ENCODE peak calls at places on chromosomes 13 and 19, in eight cellular contexts. P, Y, B, C, G, S, I and E are unnamed samples. For H3K4me1 and H3K27me3, the result is how much of the 10 kb centered on the place peaks cover.

GRCh38 chr13:102267191-102267590 is 134.7 kb downstream of the FGF14 start:
- DNase-seq in P (no peak), Y (peak), B (no peak), C (no peak), G (no peak), S (no peak), I (no peak), E (no peak)

GRCh38 chr19:19259741-19260140 is 13.4 kb downstream of the TM6SF2 start:
- DNase-seq in P (peak), Y (peak), B (no peak), C (no peak), G (no peak), S (peak), I (no peak), E (no peak)

GRCh38 chr13:79775830-79776229 is 294.9 kb downstream of the NDFIP2 start:
- DNase-seq in P (no peak), Y (peak), B (no peak), C (peak), G (no peak), S (peak), I (peak), E (no peak)

GRCh38 chr19:53158119-53158656 is 665 bp downstream of the ZNF347 start:
- DNase-seq in P (peak), Y (peak), B (peak), C (peak), G (peak), S (no peak), I (no peak), E (peak)

GRCh38 chr19:17455711-17456123 is 5.0 kb downstream of the NXNL1 start:
- DNase-seq in P (peak), Y (no peak), B (no peak), C (no peak), G (no peak), S (no peak), I (no peak), E (no peak)

GRCh38 chr19:46626441-46626840 is 1.6 kb upstream of the PTGIR start:
- DNase-seq in P (peak), Y (no peak), B (no peak), C (no peak), G (no peak), S (no peak), I (no peak), E (no peak)

GRCh38 chr19:6509118-6509971 is 7.2 kb upstream of the TUBB4A start:
- DNase-seq in P (no peak), Y (no peak), B (no peak), C (peak), G (peak), S (peak), I (no peak), E (no peak)

GRCh38 chr19:14661372-14661924 is 13.2 kb downstream of the ADGRE3 start:
- DNase-seq in P (no peak), Y (no peak), B (no peak), C (no peak), G (peak), S (no peak), I (no peak), E (no peak)

GRCh38 chr19:3507371-3508120 is 1.4 kb downstream of the FZR1 start:
- DNase-seq in P (no peak), Y (no peak), B (peak), C (peak), G (peak), S (peak), I (no peak), E (peak)

GRCh38 chr19:49338691-49339363 is 3.6 kb downstream of the CD37 start:
- DNase-seq in P (peak), Y (no peak), B (peak), C (peak), G (peak), S (no peak), I (no peak), E (peak)

GRCh38 chr13:99215466-99215865 is 14.8 kb downstream of the UBAC2 start:
- DNase-seq in P (peak), Y (no peak), B (no peak), C (no peak), G (peak), S (no peak), I (no peak), E (no peak)

GRCh38 chr19:19471682-19472081 is 43.7 kb downstream of the TSSK6 start:
- DNase-seq in P (peak), Y (no peak), B (no peak), C (no peak), G (no peak), S (no peak), I (no peak), E (no peak)

GRCh38 chr19:4556574-4557185 is 2.8 kb downstream of the SEMA6B start:
- DNase-seq in P (peak), Y (no peak), B (no peak), C (no peak), G (no peak), S (no peak), I (no peak), E (no peak)

GRCh38 chr13:44232729-44233128 is 140.9 kb upstream of the SERP2 start:
- DNase-seq in P (no peak), Y (no peak), B (no peak), C (no peak), G (no peak), S (no peak), I (no peak), E (no peak)

GRCh38 chr19:49019242-49019932 is 2.5 kb upstream of the LHB start:
- DNase-seq in P (peak), Y (peak), B (peak), C (peak), G (peak), S (peak), I (peak), E (peak)

GRCh38 chr19:1923319-1923718 is 17.7 kb upstream of the CSNK1G2 start:
- DNase-seq in P (no peak), Y (no peak), B (no peak), C (no peak), G (no peak), S (no peak), I (no peak), E (no peak)

GRCh38 chr19:710767-711166 is 2.0 kb downstream of the PALM start:
- DNase-seq in P (no peak), Y (no peak), B (no peak), C (no peak), G (no peak), S (no peak), I (no peak), E (no peak)

GRCh38 chr13:53042897-53043296 is 14.3 kb downstream of the OLFM4 start:
- DNase-seq in P (no peak), Y (no peak), B (no peak), C (no peak), G (no peak), S (no peak), I (no peak), E (no peak)

GRCh38 chr19:38869836-38870607 is 8.1 kb downstream of the RINL start:
- DNase-seq in P (peak), Y (peak), B (peak), C (peak), G (peak), S (no peak), I (peak), E (peak)

GRCh38 chr19:45370410-45371204 is at the start of gene ERCC2:
- DNase-seq in P (peak), Y (peak), B (peak), C (peak), G (peak), S (peak), I (peak), E (peak)

GRCh38 chr19:661427-662196 is 1.4 kb downstream of the RNF126 start:
- DNase-seq in P (no peak), Y (no peak), B (no peak), C (no peak), G (peak), S (no peak), I (no peak), E (no peak)

GRCh38 chr13:51065372-51066090 is 45.5 kb downstream of the C13orf42 start:
- DNase-seq in P (no peak), Y (no peak), B (no peak), C (no peak), G (no peak), S (no peak), I (no peak), E (no peak)

DNA sequence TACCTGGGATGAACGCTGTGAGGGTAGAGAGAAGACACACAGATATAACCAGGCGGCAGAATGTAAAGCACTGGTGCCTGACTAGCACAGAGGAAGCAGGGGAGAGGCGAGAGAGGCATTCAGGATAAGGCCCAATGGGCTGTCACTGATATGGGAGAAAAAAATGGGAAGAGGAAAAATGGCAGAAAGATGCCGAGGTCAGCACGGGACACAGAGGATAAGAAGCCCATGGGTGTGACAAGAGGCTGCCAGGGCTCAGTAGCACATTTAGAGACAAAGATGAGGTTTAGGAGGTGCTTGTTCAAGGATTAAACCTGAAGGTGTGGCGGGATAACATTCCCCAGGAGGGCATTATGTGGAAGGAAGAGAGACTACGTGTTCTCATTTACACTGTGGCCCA is 5.6 kb downstream of the SMG9 start:
- DNase-seq in P (no peak), Y (no peak), B (no peak), C (no peak), G (no peak), S (no peak), I (no peak), E (no peak)
- TF ChIP-seq POLR2A in P (no peak), Y (no peak), B (no peak), C (no peak), G (no peak), S (no peak), I (no peak), E (no peak)

DNA sequence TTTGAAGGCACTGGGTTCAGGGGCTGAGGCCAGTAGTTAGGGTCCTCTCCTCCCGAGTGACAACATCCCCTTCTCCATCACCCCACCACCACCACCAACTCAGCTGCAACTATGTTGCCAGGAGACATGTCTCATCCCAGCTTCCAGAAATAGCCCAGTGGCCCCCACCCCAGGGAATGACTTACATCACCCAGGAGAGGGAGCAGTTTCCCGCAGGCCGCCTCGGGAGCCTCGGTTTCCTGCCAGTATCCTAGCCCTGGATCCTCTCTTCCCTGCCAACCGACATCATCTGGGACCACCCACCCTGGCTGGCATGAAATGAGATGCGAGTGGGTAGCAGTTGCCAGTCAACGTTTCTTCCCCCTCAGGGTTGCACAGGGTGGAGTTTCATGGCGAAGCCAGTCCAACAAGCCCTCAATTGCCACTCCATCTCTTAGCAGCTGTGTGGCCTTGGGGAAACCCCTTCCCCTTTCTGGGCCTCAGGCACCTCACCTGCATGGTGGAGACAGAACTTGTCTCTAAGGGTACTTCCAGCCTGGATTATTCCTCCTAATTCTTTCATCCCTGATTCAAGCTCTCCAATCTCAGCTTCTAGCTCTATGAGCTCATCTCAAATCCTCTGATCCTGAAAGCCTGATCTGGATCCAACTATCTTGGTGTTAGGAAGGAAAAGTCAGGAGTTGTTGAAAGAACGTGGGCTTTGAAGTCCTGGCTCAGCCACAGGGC is 3.9 kb upstream of the GSK3A start:
- DNase-seq in P (peak), Y (peak), B (peak), C (peak), G (peak), S (no peak), I (peak), E (no peak)
- H3K4me1 ChIP-seq in P (under half), Y (under half), B (under half), C (under half), G (half or more), S (half or more), I (under half), E (under half)

GRCh38 chr13:113906566-113906965 is 42.7 kb upstream of the GAS6 start:
- DNase-seq in P (no peak), Y (no peak), B (no peak), C (peak), G (peak), S (no peak), I (no peak), E (no peak)
- H3K27me3 ChIP-seq in P (under half), Y (under half), B (under half), C (under half), G (under half), S (under half), I (under half), E (under half)

GRCh38 chr13:57638147-57638890 is 6.8 kb downstream of the PCDH17 start:
- DNase-seq in P (no peak), Y (no peak), B (no peak), C (no peak), G (no peak), S (no peak), I (no peak), E (no peak)

GRCh38 chr13:57637515-57637914 is 6.0 kb downstream of the PCDH17 start:
- DNase-seq in P (no peak), Y (no peak), B (no peak), C (no peak), G (no peak), S (no peak), I (no peak), E (no peak)

GRCh38 chr13:57644106-57644505 is 12.6 kb downstream of the PCDH17 start:
- DNase-seq in P (no peak), Y (no peak), B (no peak), C (no peak), G (no peak), S (no peak), I (no peak), E (no peak)

GRCh38 chr13:57641071-57641470 is 9.5 kb downstream of the PCDH17 start:
- DNase-seq in P (no peak), Y (no peak), B (no peak), C (no peak), G (no peak), S (no peak), I (no peak), E (no peak)

DNA sequence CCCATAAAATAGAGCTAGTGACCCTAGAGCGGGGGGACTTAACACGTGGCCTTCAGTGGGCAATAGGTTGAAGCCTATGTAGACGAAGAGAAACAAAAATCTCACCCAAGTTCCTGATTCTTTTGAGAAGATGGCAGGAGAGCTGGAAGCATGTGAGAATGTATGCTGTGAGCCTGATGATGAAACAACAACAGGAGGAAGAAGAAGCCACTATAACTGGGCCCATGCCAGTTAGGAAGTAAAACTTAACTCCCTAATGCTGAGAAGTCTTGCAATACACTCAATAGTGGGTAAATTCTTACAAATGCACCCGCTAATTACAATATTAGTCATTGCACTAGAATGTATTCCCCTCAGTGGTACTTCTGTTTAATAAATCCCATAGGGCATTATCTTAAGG is 9.0 kb downstream of the PCDH17 start:
- DNase-seq in P (no peak), Y (no peak), B (no peak), C (no peak), G (no peak), S (no peak), I (no peak), E (no peak)
- TF ChIP-seq POLR2A in P (no peak), Y (no peak), B (no peak), C (no peak), G (no peak), S (no peak), I (no peak), E (no peak)

DNA sequence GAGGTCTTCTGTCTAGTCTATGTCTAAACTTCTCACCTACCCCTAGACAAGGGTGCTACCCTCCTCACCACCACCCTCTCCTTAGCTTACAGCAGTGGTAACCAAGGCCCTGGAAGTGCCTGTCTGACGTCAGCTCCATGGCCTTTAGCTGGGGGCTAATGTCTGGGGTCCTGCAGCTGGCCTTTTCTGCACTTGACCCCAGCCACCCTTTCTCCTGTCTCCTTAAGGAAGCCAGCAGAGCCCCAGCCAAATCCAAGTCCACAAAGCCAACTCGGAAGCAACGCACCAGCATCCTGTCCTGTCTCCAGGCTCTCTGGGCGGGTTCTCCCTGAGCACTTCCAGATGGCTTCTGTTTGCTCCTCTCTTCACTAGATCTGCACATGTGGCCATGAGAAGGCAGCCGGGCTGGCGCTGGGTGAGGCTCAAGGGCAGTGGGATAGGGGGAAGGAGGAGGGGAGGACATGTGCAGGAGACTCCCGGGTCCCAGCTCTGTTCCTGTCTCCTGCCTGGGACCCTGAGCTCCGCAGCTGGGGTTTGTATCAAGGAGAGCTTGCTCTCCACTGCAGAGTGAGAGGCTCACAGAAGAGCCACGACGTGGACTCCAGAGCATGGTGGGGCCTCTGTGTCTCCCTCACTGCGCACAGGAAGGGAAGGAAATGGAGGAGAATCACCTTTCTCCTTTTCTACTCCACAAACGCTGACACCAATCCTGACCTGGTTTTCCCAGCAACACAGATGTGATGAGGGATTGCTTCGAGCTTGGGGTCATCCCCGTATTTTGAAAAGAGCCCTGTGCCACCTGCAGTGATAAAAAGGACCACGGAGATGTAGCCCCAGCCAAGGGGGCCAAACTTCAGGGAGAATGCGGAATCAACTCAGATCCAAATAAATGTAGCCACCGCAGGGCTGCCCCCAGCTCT is 204.2 kb downstream of the USP12 start:
- DNase-seq in P (peak), Y (no peak), B (no peak), C (no peak), G (no peak), S (no peak), I (no peak), E (no peak)
- H3K4me1 ChIP-seq in P (under half), Y (under half), B (under half), C (half or more), G (under half), S (half or more), I (under half), E (under half)

GRCh38 chr19:12723643-12724426 is at the start of gene TNPO2:
- DNase-seq in P (peak), Y (peak), B (peak), C (peak), G (peak), S (peak), I (peak), E (peak)

GRCh38 chr19:12720851-12721655 is 2.7 kb downstream of the TNPO2 start:
- DNase-seq in P (peak), Y (no peak), B (no peak), C (no peak), G (no peak), S (no peak), I (no peak), E (no peak)

GRCh38 chr19:12723383-12723642 is 419 bp downstream of the TNPO2 start:
- DNase-seq in P (no peak), Y (peak), B (no peak), C (no peak), G (no peak), S (no peak), I (no peak), E (no peak)

GRCh38 chr19:12721656-12722565 is 1.8 kb downstream of the TNPO2 start:
- DNase-seq in P (peak), Y (peak), B (peak), C (peak), G (peak), S (peak), I (no peak), E (peak)

DNA sequence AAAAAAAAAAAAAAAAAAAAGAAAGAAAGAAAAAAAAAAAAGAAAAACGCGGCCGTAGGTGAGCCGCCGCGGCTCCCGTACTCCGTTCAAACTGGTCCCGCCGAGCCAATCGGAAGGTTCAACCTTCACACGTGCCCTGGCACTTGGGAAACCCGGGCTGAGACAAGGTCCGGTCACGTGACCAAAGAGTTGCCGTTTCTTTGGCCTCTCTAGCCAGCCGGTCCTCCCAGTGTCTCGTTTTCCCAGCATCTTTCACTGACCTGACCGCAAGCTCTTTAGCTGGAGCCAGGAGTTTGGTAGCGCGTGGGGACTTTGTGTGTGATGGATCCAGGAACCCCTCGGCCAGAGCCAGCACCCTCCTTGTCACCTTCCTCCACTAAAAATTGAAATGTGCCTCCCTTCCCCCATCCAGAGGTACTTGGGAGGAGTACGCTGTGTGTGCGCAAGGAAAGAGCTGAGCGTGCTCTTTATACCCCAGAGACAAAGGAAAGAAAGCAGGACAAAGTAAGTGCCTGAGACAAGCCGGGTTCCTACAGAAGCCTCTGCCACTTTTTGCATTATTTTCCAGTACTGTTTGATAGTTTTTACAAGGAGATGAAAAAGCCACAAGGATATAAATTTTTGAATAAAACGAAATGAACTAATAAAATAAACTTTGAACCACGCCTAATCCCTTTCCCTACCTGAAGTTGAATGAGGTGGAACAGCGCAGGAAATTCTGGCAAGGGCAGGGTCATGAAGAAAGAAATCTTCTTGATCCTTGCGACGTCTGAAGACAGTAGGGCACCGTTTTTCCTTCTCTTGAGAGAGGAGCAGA is 958 bp downstream of the TNPO2 start:
- DNase-seq in P (peak), Y (peak), B (peak), C (peak), G (peak), S (peak), I (peak), E (peak)
- H3K27me3 ChIP-seq in P (under half), Y (under half), B (under half), C (under half), G (under half), S (under half), I (under half), E (under half)